ENCODE peak calls at places on chromosomes 7 and 10, in four cellular contexts. One of them, this sample, is unnamed.
A peak's percentile ranks its signal among the peaks of the same experiment; 100 is the strongest.

GRCh38 chr10:4260483-4260882 is 475.5 kb upstream of the KLF6 start:
- DNase-seq in uterus: no peak
- DNase-seq in AG04450: no peak
- DNase-seq in brain microvascular endothelial cell: no peak
- DNase-seq in this sample: no peak

GRCh38 chr10:5592070-5592469 is 67.3 kb downstream of the CALML3 start:
- DNase-seq in uterus: no peak
- DNase-seq in AG04450: no peak
- DNase-seq in brain microvascular endothelial cell: no peak
- DNase-seq in this sample: no peak

GRCh38 chr10:50554995-50555568 is 68.7 kb downstream of the SGMS1 start:
- DNase-seq in uterus: no peak
- DNase-seq in AG04450: no peak
- DNase-seq in brain microvascular endothelial cell: peak; percentile 43
- DNase-seq in this sample: no peak

GRCh38 chr10:117005454-117006055 is 568 bp upstream of the SHTN1 start:
- DNase-seq in uterus: no peak
- DNase-seq in AG04450: no peak
- DNase-seq in brain microvascular endothelial cell: no peak
- DNase-seq in this sample: no peak

GRCh38 chr7:156895024-156895780 is 2.2 kb upstream of the LMBR1 start:
- DNase-seq in uterus: no peak
- DNase-seq in AG04450: no peak
- DNase-seq in brain microvascular endothelial cell: no peak
- DNase-seq in this sample: no peak

GRCh38 chr7:80815733-80816132 is 103.1 kb downstream of the SEMA3C start:
- DNase-seq in uterus: no peak
- DNase-seq in AG04450: no peak
- DNase-seq in brain microvascular endothelial cell: no peak
- DNase-seq in this sample: no peak

GRCh38 chr7:133479456-133480097 is 226.7 kb downstream of the EXOC4 start:
- DNase-seq in uterus: no peak
- DNase-seq in AG04450: no peak
- DNase-seq in brain microvascular endothelial cell: no peak
- DNase-seq in this sample: no peak

GRCh38 chr10:24701447-24701846 is 22.2 kb downstream of the ARHGAP21 start:
- DNase-seq in uterus: no peak
- DNase-seq in AG04450: no peak
- DNase-seq in brain microvascular endothelial cell: peak; percentile 28
- DNase-seq in this sample: no peak

GRCh38 chr7:5237286-5237685 is 45.5 kb upstream of the SLC29A4 start:
- DNase-seq in uterus: peak; percentile 65
- DNase-seq in AG04450: no peak
- DNase-seq in brain microvascular endothelial cell: no peak
- DNase-seq in this sample: no peak

GRCh38 chr7:143410523-143411004 is 1.9 kb upstream of the EPHA1 start:
- DNase-seq in uterus: peak; percentile 80
- DNase-seq in AG04450: no peak
- DNase-seq in brain microvascular endothelial cell: no peak
- DNase-seq in this sample: no peak

GRCh38 chr7:155282671-155283070 is 15.0 kb upstream of the INSIG1 start:
- DNase-seq in uterus: no peak
- DNase-seq in AG04450: no peak
- DNase-seq in brain microvascular endothelial cell: no peak
- DNase-seq in this sample: no peak

GRCh38 chr10:71087622-71088021 is 124.7 kb upstream of the UNC5B start:
- DNase-seq in uterus: no peak
- DNase-seq in AG04450: no peak
- DNase-seq in brain microvascular endothelial cell: no peak
- DNase-seq in this sample: no peak

GRCh38 chr10:2146079-2146478 is 408.8 kb upstream of the ADARB2 start:
- DNase-seq in uterus: no peak
- DNase-seq in AG04450: no peak
- DNase-seq in brain microvascular endothelial cell: no peak
- DNase-seq in this sample: no peak

GRCh38 chr10:72124984-72125383 is 36.6 kb upstream of the SPOCK2 start:
- DNase-seq in uterus: no peak
- DNase-seq in AG04450: peak; percentile 32
- DNase-seq in brain microvascular endothelial cell: no peak
- DNase-seq in this sample: no peak

GRCh38 chr10:72126872-72127232 is 38.5 kb upstream of the SPOCK2 start:
- DNase-seq in uterus: no peak
- DNase-seq in AG04450: no peak
- DNase-seq in brain microvascular endothelial cell: no peak
- DNase-seq in this sample: no peak

GRCh38 chr10:72123616-72124015 is 35.3 kb upstream of the SPOCK2 start:
- DNase-seq in uterus: no peak
- DNase-seq in AG04450: no peak
- DNase-seq in brain microvascular endothelial cell: no peak
- DNase-seq in this sample: no peak

GRCh38 chr10:72127571-72127970 is 39.2 kb upstream of the SPOCK2 start:
- DNase-seq in uterus: no peak
- DNase-seq in AG04450: no peak
- DNase-seq in brain microvascular endothelial cell: no peak
- DNase-seq in this sample: no peak

GRCh38 chr10:72126184-72126871 is 38.0 kb upstream of the SPOCK2 start:
- DNase-seq in uterus: no peak
- DNase-seq in AG04450: peak; percentile 10
- DNase-seq in brain microvascular endothelial cell: peak; percentile 42
- DNase-seq in this sample: no peak
- TF ChIP-seq CTCF in uterus: no peak
- TF ChIP-seq CTCF in AG04450: peak; percentile 59
- TF ChIP-seq CTCF in brain microvascular endothelial cell: peak; percentile 47
- TF ChIP-seq CTCF in this sample: peak; percentile 48

GRCh38 chr10:29496341-29497162 is 138.2 kb downstream of the SVIL start:
- DNase-seq in uterus: peak; percentile 79
- DNase-seq in AG04450: no peak
- DNase-seq in brain microvascular endothelial cell: peak; percentile 57
- DNase-seq in this sample: peak; percentile 48
- TF ChIP-seq CTCF in uterus: peak; percentile 79
- TF ChIP-seq CTCF in AG04450: peak; percentile 98
- TF ChIP-seq CTCF in brain microvascular endothelial cell: peak; percentile 99
- TF ChIP-seq CTCF in this sample: peak; percentile 84

GRCh38 chr10:127919418-127920191 is 12.7 kb downstream of the PTPRE start:
- DNase-seq in uterus: no peak
- DNase-seq in AG04450: no peak
- DNase-seq in brain microvascular endothelial cell: peak; percentile 75
- DNase-seq in this sample: no peak
- TF ChIP-seq CTCF in uterus: no peak
- TF ChIP-seq CTCF in AG04450: no peak
- TF ChIP-seq CTCF in brain microvascular endothelial cell: peak; percentile 73
- TF ChIP-seq CTCF in this sample: no peak

DNA sequence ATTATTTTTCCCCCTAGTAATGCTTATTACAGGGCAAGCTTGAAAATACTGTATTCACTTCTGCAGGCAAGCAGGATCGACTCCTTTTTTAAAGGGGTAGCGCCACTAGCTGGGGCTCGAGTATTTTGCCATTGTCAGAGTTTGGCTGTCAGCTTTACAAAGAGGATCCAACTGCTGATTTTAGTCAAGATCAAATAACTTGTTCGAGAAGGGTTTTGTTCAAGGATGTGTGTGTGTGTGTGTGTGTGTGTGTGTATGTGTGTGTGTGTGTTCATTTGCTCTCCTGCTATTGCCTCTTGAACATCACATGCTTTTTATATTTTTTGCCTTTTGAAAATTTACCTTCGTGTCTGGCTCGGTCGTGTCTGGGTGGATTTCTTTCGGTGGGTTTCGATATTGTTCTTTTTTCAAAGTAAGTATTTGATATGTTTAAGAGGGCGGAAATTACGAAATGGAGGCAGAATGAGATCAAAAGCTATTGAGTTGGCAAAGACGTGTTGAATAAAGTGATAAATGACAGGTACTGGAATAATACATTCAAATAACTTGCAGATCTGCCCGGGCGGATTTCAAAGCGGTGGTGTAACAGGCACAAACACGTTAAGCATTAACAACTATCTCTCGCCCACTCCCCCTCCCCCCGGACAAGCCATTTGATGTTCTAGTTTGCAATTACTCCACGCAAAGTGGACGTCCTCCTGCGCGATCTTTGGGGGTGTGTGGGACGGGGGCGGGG is 1.1 kb downstream of the ARID5B start:
- DNase-seq in uterus: peak; percentile 50
- DNase-seq in AG04450: no peak
- DNase-seq in brain microvascular endothelial cell: peak; percentile 67
- DNase-seq in this sample: no peak
- TF ChIP-seq CTCF in uterus: peak; percentile 37
- TF ChIP-seq CTCF in AG04450: peak; percentile 33
- TF ChIP-seq CTCF in brain microvascular endothelial cell: peak; percentile 47
- TF ChIP-seq CTCF in this sample: peak; percentile 29

DNA sequence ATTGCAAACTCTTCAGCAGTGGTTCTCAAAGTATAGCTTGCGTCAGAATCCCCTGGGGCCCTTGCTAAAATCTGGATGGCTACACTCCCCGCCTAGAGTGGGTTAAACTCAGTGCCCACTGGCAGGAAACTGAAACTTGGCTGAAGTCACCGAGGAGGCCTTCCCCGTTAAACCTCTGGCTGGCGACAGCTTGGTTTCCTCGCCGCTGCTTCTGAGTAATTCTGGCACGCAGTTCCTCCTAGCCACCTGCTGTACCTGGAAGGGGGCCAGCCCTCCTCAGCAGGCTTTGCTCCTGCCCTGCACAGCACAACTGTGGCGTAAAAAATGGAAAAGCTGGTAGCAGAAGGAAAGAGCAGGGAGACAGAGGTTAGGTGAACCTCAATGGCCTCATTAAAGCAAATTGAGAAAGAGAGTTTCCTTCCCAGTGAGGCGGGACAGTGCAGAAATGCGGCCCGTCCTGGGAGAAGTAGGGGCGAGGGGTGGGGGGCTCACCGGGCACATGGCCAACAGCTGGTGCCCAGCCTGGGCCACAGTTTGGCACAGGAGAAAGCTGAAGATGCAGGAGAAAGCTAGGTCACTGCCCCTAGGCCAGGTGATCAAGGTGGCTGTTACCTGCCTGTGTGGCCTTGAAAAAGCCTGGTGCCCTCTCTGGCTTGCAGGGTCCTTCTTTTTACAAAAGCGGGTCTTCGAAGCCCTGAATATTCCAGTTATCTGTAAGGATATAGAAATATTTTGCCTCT is 46.6 kb downstream of the ALOX5 start:
- DNase-seq in uterus: peak; percentile 69
- DNase-seq in AG04450: peak; percentile 20
- DNase-seq in brain microvascular endothelial cell: no peak
- DNase-seq in this sample: no peak
- TF ChIP-seq CTCF in uterus: no peak
- TF ChIP-seq CTCF in AG04450: no peak
- TF ChIP-seq CTCF in brain microvascular endothelial cell: no peak
- TF ChIP-seq CTCF in this sample: no peak

GRCh38 chr10:124875596-124875995 is 66.3 kb upstream of the ZRANB1 start:
- DNase-seq in uterus: no peak
- DNase-seq in AG04450: no peak
- DNase-seq in brain microvascular endothelial cell: peak; percentile 27
- DNase-seq in this sample: no peak
- TF ChIP-seq CTCF in uterus: no peak
- TF ChIP-seq CTCF in AG04450: peak; percentile 52
- TF ChIP-seq CTCF in brain microvascular endothelial cell: peak; percentile 53
- TF ChIP-seq CTCF in this sample: no peak

DNA sequence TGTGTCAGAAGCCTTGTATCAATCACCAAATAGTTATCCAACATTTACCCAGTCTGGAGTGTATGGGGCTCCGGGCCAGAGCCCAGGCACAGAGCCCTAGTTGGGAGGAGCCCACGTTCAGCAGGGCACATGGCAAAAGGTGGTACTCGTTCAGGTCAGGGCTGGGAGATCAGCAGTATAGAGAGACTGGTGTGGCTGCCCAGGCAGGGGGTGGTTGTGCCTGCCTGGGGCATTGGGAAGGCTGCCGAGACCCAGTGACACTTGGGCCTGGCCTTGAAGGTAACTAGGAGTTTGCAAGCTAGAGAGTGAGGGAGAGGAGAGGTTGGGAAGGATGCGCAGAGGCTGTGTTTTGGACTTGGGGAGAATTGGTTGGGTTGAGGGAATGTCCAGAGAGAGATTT is 48.9 kb upstream of the IGFBP3 start:
- DNase-seq in uterus: no peak
- DNase-seq in AG04450: no peak
- DNase-seq in brain microvascular endothelial cell: no peak
- DNase-seq in this sample: no peak
- TF ChIP-seq CTCF in uterus: no peak
- TF ChIP-seq CTCF in AG04450: no peak
- TF ChIP-seq CTCF in brain microvascular endothelial cell: no peak
- TF ChIP-seq CTCF in this sample: no peak

DNA sequence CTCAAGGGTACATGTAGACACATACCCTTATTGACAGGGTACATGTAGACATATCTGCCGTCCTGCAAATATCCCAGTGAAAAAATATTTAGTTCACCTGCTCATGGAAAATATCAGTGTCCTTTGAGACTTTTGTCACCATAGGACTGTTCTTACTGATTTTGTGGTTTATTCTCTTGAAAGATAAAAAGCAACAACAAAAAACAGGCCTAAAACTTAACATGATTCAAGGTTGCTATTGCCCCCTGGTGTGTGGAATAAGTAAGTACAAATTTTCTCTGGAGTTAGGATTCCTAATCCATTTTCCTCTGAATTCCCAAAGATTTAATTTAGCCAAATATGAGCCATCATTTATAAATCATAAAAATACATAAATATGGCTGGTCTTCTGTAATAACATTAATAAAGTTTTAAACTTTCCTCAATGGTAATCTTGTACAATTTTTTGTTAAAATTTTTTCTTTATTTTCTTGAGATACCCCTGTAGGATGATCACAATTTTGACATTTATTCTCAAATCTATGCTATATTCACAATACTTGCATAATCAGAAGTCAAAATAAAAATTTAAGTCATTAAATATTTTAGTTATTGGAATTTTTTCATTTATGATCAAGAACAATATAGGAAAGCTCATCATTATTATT is 741.4 kb upstream of the POT1 start:
- DNase-seq in uterus: no peak
- DNase-seq in AG04450: no peak
- DNase-seq in brain microvascular endothelial cell: peak; percentile 24
- DNase-seq in this sample: no peak
- TF ChIP-seq CTCF in uterus: no peak
- TF ChIP-seq CTCF in AG04450: peak; percentile 19
- TF ChIP-seq CTCF in brain microvascular endothelial cell: peak; percentile 38
- TF ChIP-seq CTCF in this sample: peak; percentile 72

GRCh38 chr7:7330997-7331396 is 148.7 kb downstream of the C1GALT1 start:
- DNase-seq in uterus: no peak
- DNase-seq in AG04450: no peak
- DNase-seq in brain microvascular endothelial cell: no peak
- DNase-seq in this sample: no peak
- TF ChIP-seq CTCF in uterus: no peak
- TF ChIP-seq CTCF in AG04450: no peak
- TF ChIP-seq CTCF in brain microvascular endothelial cell: peak; percentile 35
- TF ChIP-seq CTCF in this sample: no peak

This sample was measured in D721Med.